ENCODE peak calls at places on chromosomes 16 and 17, in eight cellular contexts. M, P, V, O, R, G, X and Z are unnamed samples.

GRCh38 chr17:30219315-30219714 is 16.2 kb downstream of the SLC6A4 start:
- DNase-seq in M (no peak), P (no peak), V (no peak), O (no peak), R (no peak), G (no peak), X (no peak), Z (no peak)

GRCh38 chr16:89921699-89922476 is 1.3 kb upstream of the TUBB3 start:
- DNase-seq in M (peak; percentile 94), P (no peak), V (no peak), O (peak; percentile 86), R (peak; percentile 81), G (peak; percentile 87), X (peak; percentile 92), Z (peak; percentile 71)

GRCh38 chr17:7897773-7898172 is 9.2 kb downstream of the CHD3 start:
- DNase-seq in M (peak; percentile 77), P (peak; percentile 54), V (peak; percentile 19), O (peak; percentile 16), R (no peak), G (peak; percentile 31), X (peak; percentile 50), Z (no peak)

GRCh38 chr17:31508310-31509094 is 117.0 kb downstream of the RAB11FIP4 start:
- DNase-seq in M (peak; percentile 8), P (peak; percentile 73), V (no peak), O (peak; percentile 74), R (no peak), G (no peak), X (no peak), Z (no peak)

GRCh38 chr17:77322534-77323412 is 182.0 kb downstream of the SEC14L1 start:
- DNase-seq in M (peak; percentile 99), P (peak; percentile 80), V (peak; percentile 77), O (peak; percentile 70), R (peak; percentile 89), G (peak; percentile 96), X (peak; percentile 97), Z (peak; percentile 90)

GRCh38 chr16:73152731-73153130 is 104.8 kb upstream of the ZFHX3 start:
- DNase-seq in M (no peak), P (no peak), V (no peak), O (peak; percentile 69), R (no peak), G (no peak), X (no peak), Z (no peak)

GRCh38 chr17:2213291-2213960 is 90.2 kb downstream of the SMG6 start:
- DNase-seq in M (peak; percentile 71), P (no peak), V (no peak), O (no peak), R (no peak), G (no peak), X (peak; percentile 40), Z (no peak)

GRCh38 chr16:16778322-16778721 is 399.4 kb downstream of the NPIPA7 start:
- DNase-seq in M (no peak), P (no peak), V (no peak), O (no peak), R (no peak), G (no peak), X (no peak), Z (no peak)

GRCh38 chr17:7393613-7394451 is 493 bp downstream of the PLSCR3 start:
- DNase-seq in M (no peak), P (peak; percentile 32), V (no peak), O (peak; percentile 81), R (peak; percentile 57), G (peak; percentile 58), X (no peak), Z (no peak)

GRCh38 chr17:46108120-46108519 is 85.1 kb downstream of the KANSL1 start:
- DNase-seq in M (no peak), P (no peak), V (no peak), O (no peak), R (no peak), G (no peak), X (no peak), Z (no peak)

GRCh38 chr16:87700406-87701065 is 65.2 kb downstream of the KLHDC4 start:
- DNase-seq in M (no peak), P (no peak), V (no peak), O (no peak), R (no peak), G (no peak), X (no peak), Z (no peak)

GRCh38 chr16:47506800-47507199 is 45.7 kb downstream of the PHKB start:
- DNase-seq in M (no peak), P (no peak), V (no peak), O (no peak), R (no peak), G (no peak), X (no peak), Z (no peak)

GRCh38 chr17:37729905-37730304 is 15.0 kb downstream of the HNF1B start:
- DNase-seq in M (no peak), P (no peak), V (no peak), O (no peak), R (no peak), G (no peak), X (no peak), Z (no peak)

GRCh38 chr17:37726891-37727780 is 17.7 kb downstream of the HNF1B start:
- DNase-seq in M (no peak), P (peak; percentile 88), V (no peak), O (no peak), R (no peak), G (no peak), X (no peak), Z (no peak)

GRCh38 chr17:37725601-37726146 is 19.2 kb downstream of the HNF1B start:
- DNase-seq in M (no peak), P (peak; percentile 77), V (no peak), O (no peak), R (no peak), G (no peak), X (no peak), Z (no peak)

GRCh38 chr17:37725021-37725585 is 19.8 kb downstream of the HNF1B start:
- DNase-seq in M (no peak), P (no peak), V (no peak), O (no peak), R (no peak), G (no peak), X (no peak), Z (no peak)

DNA sequence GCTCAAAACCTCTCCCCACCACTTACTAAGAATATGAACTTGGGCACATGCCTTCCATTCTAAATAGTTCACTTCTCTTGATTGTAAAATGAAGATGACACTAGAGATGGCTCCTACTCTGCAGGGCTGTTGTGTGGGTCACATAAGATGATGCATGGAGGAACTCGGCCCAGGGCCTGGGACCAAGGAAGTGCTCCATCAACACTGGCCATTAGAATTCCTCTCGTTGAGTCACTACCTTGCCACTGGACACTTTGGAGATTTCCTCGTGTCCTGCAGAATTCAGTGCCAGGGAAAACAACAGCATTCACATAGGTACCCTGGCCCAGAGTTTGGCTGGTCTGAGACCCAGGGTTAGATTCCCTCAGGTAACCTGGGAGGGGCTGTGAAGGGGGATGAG is 18.6 kb downstream of the HNF1B start:
- DNase-seq in M (peak; percentile 18), P (no peak), V (no peak), O (no peak), R (no peak), G (no peak), X (no peak), Z (no peak)
- H3K27ac ChIP-seq in M (no peak overlapping the region), P (peak overlapping the region; percentile 69), V (no peak overlapping the region), O (no peak overlapping the region), R (no peak overlapping the region), G (no peak overlapping the region), X (no peak overlapping the region), Z (no peak overlapping the region)

GRCh38 chr16:76277099-76278030 is at the start of gene CNTNAP4:
- DNase-seq in M (no peak), P (no peak), V (peak; percentile 7), O (peak; percentile 50), R (no peak), G (no peak), X (no peak), Z (no peak)
- H3K4me1 ChIP-seq in M (no peaks in the 10 kb centered on the region), P (no peaks in the 10 kb centered on the region), V (peaks cover 8% of the 10 kb centered on the region), O (no peaks in the 10 kb centered on the region), R (no peaks in the 10 kb centered on the region), G (no peaks in the 10 kb centered on the region), X (no peaks in the 10 kb centered on the region), Z (no peaks in the 10 kb centered on the region)

GRCh38 chr17:41417576-41418015 is 6.8 kb downstream of the KRT37 start:
- DNase-seq in M (peak; percentile 43), P (peak; percentile 32), V (no peak), O (peak; percentile 88), R (no peak), G (peak; percentile 65), X (no peak), Z (no peak)
- H3K27ac ChIP-seq in M (peak overlapping the region; percentile 11), P (no peak overlapping the region), V (no peak overlapping the region), O (no peak overlapping the region), R (no peak overlapping the region), G (peak overlapping the region; percentile 40), X (no peak overlapping the region), Z (no peak overlapping the region)

DNA sequence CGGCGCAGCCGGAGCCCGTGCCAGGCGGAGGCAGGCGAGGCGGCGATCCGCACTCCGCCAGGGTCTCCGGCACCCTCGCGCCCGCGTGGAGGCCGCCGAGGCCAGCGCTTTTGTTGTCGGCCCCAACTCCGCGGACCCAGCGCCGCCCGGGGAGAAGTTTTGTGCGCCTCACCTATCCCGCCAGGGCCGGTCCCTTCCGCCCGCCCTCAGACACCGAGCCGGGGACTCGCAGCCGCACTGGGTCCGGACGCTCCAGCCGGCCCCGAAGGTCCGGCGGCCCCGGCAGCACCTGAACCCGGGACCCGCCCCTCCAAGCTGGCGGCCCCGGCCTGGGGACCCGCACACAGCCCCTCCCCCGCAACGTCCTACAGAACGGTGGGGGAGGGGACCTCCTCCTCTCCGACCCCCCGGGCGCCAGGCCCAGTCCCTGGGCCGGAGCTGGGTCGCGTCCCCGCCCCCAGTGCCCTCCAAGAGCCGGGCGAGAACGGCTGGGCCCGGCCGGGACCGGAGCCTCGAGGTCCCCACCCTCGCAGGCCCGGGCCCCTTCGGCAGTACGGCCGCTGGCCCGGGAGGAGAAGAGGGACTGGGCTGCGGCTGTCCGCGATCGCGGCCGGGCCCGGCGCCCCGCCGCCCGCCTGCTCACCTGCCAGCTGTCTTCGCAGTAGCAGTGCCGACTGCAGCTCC is 705 bp downstream of the UBE2G1 start:
- DNase-seq in M (no peak), P (peak; percentile 29), V (no peak), O (peak; percentile 63), R (peak; percentile 68), G (no peak), X (no peak), Z (no peak)
- H3K4me1 ChIP-seq in M (peaks cover 4% of the 10 kb centered on the region), P (peaks cover 3% of the 10 kb centered on the region), V (peaks cover 35% of the 10 kb centered on the region), O (no peaks in the 10 kb centered on the region), R (peaks cover 3% of the 10 kb centered on the region), G (peaks cover 6% of the 10 kb centered on the region), X (peaks cover 6% of the 10 kb centered on the region), Z (peaks cover 7% of the 10 kb centered on the region)

DNA sequence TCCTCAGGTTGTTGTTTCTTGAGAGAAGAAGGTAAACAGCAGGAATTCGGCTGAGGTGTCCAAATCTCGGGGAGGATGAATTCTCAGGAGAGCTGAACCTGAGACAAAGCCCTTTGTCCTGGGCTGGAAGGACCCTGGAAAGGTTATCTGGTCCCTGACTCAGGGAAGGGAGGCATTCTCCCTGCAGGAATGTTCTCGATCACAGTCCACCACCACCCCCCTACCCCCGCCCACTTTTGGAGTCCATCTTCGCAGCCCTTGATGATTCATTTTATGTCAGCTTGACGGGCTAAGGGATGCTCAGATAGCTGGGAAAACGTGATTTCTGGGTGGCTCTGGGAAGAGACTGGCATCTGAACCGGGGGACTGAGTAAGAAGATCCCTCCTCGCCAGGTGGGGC is 1.4 kb upstream of the CEP295NL start:
- DNase-seq in M (no peak), P (no peak), V (no peak), O (no peak), R (no peak), G (no peak), X (no peak), Z (no peak)
- H3K27ac ChIP-seq in M (no peak overlapping the region), P (no peak overlapping the region), V (no peak overlapping the region), O (no peak overlapping the region), R (no peak overlapping the region), G (no peak overlapping the region), X (no peak overlapping the region), Z (no peak overlapping the region)

GRCh38 chr16:58002936-58003335 is 1.7 kb downstream of the USB1 start:
- DNase-seq in M (no peak), P (no peak), V (no peak), O (no peak), R (no peak), G (no peak), X (no peak), Z (no peak)
- H3K4me1 ChIP-seq in M (peaks cover 12% of the 10 kb centered on the region), P (no peaks in the 10 kb centered on the region), V (peaks cover 43% of the 10 kb centered on the region), O (peaks cover 2% of the 10 kb centered on the region), R (peaks cover 4% of the 10 kb centered on the region), G (peaks cover 29% of the 10 kb centered on the region), X (peaks cover 19% of the 10 kb centered on the region), Z (peaks cover 32% of the 10 kb centered on the region)